ENCODE peak calls at places on chromosomes 4 and X, in ten cellular contexts. One of them, this sample, is unnamed.

GRCh38 chrX:153635788-153636668 is 11.0 kb upstream of the DUSP9 start:
- DNase-seq in lower lobe of right lung: no peak
- DNase-seq in neural crest cell: no peak
- DNase-seq in tibial artery: no peak
- DNase-seq in BJ: no peak
- DNase-seq in fibroblast of the aortic adventitia: no peak
- DNase-seq in endothelial cell: peak; percentile 55
- DNase-seq in RWPE1: no peak
- DNase-seq in RWPE2: no peak
- DNase-seq in upper lobe of left lung: no peak
- DNase-seq in this sample: peak; percentile 22

GRCh38 chr4:77145806-77146425 is 11.1 kb upstream of the CCNG2 start:
- DNase-seq in lower lobe of right lung: no peak
- DNase-seq in neural crest cell: no peak
- DNase-seq in tibial artery: no peak
- DNase-seq in BJ: no peak
- DNase-seq in fibroblast of the aortic adventitia: no peak
- DNase-seq in endothelial cell: no peak
- DNase-seq in RWPE1: no peak
- DNase-seq in RWPE2: no peak
- DNase-seq in upper lobe of left lung: no peak
- DNase-seq in this sample: no peak

GRCh38 chr4:61543976-61544375 is 343.9 kb downstream of the ADGRL3 start:
- DNase-seq in lower lobe of right lung: no peak
- DNase-seq in neural crest cell: no peak
- DNase-seq in tibial artery: no peak
- DNase-seq in BJ: no peak
- DNase-seq in fibroblast of the aortic adventitia: no peak
- DNase-seq in endothelial cell: no peak
- DNase-seq in RWPE1: peak; percentile 33
- DNase-seq in RWPE2: no peak
- DNase-seq in upper lobe of left lung: no peak
- DNase-seq in this sample: no peak

GRCh38 chrX:3230496-3230895 is 116.0 kb downstream of the MXRA5 start:
- DNase-seq in lower lobe of right lung: no peak
- DNase-seq in neural crest cell: no peak
- DNase-seq in tibial artery: no peak
- DNase-seq in BJ: no peak
- DNase-seq in fibroblast of the aortic adventitia: peak; percentile 8
- DNase-seq in endothelial cell: no peak
- DNase-seq in RWPE1: no peak
- DNase-seq in RWPE2: no peak
- DNase-seq in upper lobe of left lung: no peak
- DNase-seq in this sample: no peak

GRCh38 chr4:28621541-28621940 is 1760.9 kb downstream of the STIM2 start:
- DNase-seq in lower lobe of right lung: no peak
- DNase-seq in neural crest cell: no peak
- DNase-seq in tibial artery: no peak
- DNase-seq in BJ: no peak
- DNase-seq in fibroblast of the aortic adventitia: peak; percentile 1
- DNase-seq in endothelial cell: no peak
- DNase-seq in RWPE1: no peak
- DNase-seq in RWPE2: no peak
- DNase-seq in upper lobe of left lung: no peak
- DNase-seq in this sample: no peak

GRCh38 chrX:25022499-25023325 is 6.9 kb upstream of the ARX start:
- DNase-seq in lower lobe of right lung: no peak
- DNase-seq in neural crest cell: no peak
- DNase-seq in tibial artery: no peak
- DNase-seq in BJ: no peak
- DNase-seq in fibroblast of the aortic adventitia: no peak
- DNase-seq in endothelial cell: no peak
- DNase-seq in RWPE1: no peak
- DNase-seq in RWPE2: no peak
- DNase-seq in upper lobe of left lung: peak; percentile 49
- DNase-seq in this sample: no peak

GRCh38 chr4:187289371-187289770 is 565.7 kb upstream of the FAT1 start:
- DNase-seq in lower lobe of right lung: no peak
- DNase-seq in neural crest cell: no peak
- DNase-seq in tibial artery: no peak
- DNase-seq in BJ: no peak
- DNase-seq in fibroblast of the aortic adventitia: no peak
- DNase-seq in endothelial cell: no peak
- DNase-seq in RWPE1: no peak
- DNase-seq in RWPE2: no peak
- DNase-seq in upper lobe of left lung: no peak
- DNase-seq in this sample: no peak

GRCh38 chr4:155474758-155475157 is 98.0 kb upstream of the MAP9 start:
- DNase-seq in lower lobe of right lung: no peak
- DNase-seq in neural crest cell: no peak
- DNase-seq in tibial artery: no peak
- DNase-seq in BJ: no peak
- DNase-seq in fibroblast of the aortic adventitia: no peak
- DNase-seq in endothelial cell: no peak
- DNase-seq in RWPE1: no peak
- DNase-seq in RWPE2: no peak
- DNase-seq in upper lobe of left lung: no peak
- DNase-seq in this sample: no peak

GRCh38 chr4:4694296-4694772 is 152.5 kb upstream of the STX18 start:
- DNase-seq in lower lobe of right lung: no peak
- DNase-seq in neural crest cell: no peak
- DNase-seq in tibial artery: no peak
- DNase-seq in BJ: no peak
- DNase-seq in fibroblast of the aortic adventitia: no peak
- DNase-seq in endothelial cell: no peak
- DNase-seq in RWPE1: no peak
- DNase-seq in RWPE2: no peak
- DNase-seq in upper lobe of left lung: no peak
- DNase-seq in this sample: no peak
- TF ChIP-seq CTCF in lower lobe of right lung: no peak
- TF ChIP-seq CTCF in neural crest cell: peak; percentile 39
- TF ChIP-seq CTCF in tibial artery: no peak
- TF ChIP-seq CTCF in BJ: peak; percentile 60
- TF ChIP-seq CTCF in fibroblast of the aortic adventitia: peak; percentile 30
- TF ChIP-seq CTCF in endothelial cell: peak; percentile 25
- TF ChIP-seq CTCF in RWPE1: no peak
- TF ChIP-seq CTCF in RWPE2: no peak
- TF ChIP-seq CTCF in upper lobe of left lung: no peak
- TF ChIP-seq CTCF in this sample: no peak

GRCh38 chr4:53601251-53601764 is 10.0 kb upstream of the LNX1 start:
- DNase-seq in lower lobe of right lung: no peak
- DNase-seq in neural crest cell: peak; percentile 9
- DNase-seq in tibial artery: no peak
- DNase-seq in BJ: no peak
- DNase-seq in fibroblast of the aortic adventitia: no peak
- DNase-seq in endothelial cell: peak; percentile 24
- DNase-seq in RWPE1: no peak
- DNase-seq in RWPE2: no peak
- DNase-seq in upper lobe of left lung: no peak
- DNase-seq in this sample: peak; percentile 31
- TF ChIP-seq CTCF in lower lobe of right lung: peak; percentile 13
- TF ChIP-seq CTCF in neural crest cell: peak; percentile 48
- TF ChIP-seq CTCF in tibial artery: no peak
- TF ChIP-seq CTCF in BJ: peak; percentile 28
- TF ChIP-seq CTCF in fibroblast of the aortic adventitia: peak; percentile 20
- TF ChIP-seq CTCF in endothelial cell: no peak
- TF ChIP-seq CTCF in RWPE1: no peak
- TF ChIP-seq CTCF in RWPE2: peak; percentile 17
- TF ChIP-seq CTCF in upper lobe of left lung: no peak
- TF ChIP-seq CTCF in this sample: peak; percentile 34

GRCh38 chr4:119087121-119087520 is 48.5 kb upstream of the MYOZ2 start:
- DNase-seq in lower lobe of right lung: no peak
- DNase-seq in neural crest cell: no peak
- DNase-seq in tibial artery: no peak
- DNase-seq in BJ: no peak
- DNase-seq in fibroblast of the aortic adventitia: peak; percentile 51
- DNase-seq in endothelial cell: no peak
- DNase-seq in RWPE1: no peak
- DNase-seq in RWPE2: no peak
- DNase-seq in upper lobe of left lung: no peak
- DNase-seq in this sample: no peak
- TF ChIP-seq CTCF in lower lobe of right lung: peak; percentile 30
- TF ChIP-seq CTCF in neural crest cell: no peak
- TF ChIP-seq CTCF in tibial artery: no peak
- TF ChIP-seq CTCF in BJ: peak; percentile 37
- TF ChIP-seq CTCF in fibroblast of the aortic adventitia: peak; percentile 44
- TF ChIP-seq CTCF in endothelial cell: no peak
- TF ChIP-seq CTCF in RWPE1: peak; percentile 39
- TF ChIP-seq CTCF in RWPE2: peak; percentile 55
- TF ChIP-seq CTCF in upper lobe of left lung: no peak
- TF ChIP-seq CTCF in this sample: no peak

DNA sequence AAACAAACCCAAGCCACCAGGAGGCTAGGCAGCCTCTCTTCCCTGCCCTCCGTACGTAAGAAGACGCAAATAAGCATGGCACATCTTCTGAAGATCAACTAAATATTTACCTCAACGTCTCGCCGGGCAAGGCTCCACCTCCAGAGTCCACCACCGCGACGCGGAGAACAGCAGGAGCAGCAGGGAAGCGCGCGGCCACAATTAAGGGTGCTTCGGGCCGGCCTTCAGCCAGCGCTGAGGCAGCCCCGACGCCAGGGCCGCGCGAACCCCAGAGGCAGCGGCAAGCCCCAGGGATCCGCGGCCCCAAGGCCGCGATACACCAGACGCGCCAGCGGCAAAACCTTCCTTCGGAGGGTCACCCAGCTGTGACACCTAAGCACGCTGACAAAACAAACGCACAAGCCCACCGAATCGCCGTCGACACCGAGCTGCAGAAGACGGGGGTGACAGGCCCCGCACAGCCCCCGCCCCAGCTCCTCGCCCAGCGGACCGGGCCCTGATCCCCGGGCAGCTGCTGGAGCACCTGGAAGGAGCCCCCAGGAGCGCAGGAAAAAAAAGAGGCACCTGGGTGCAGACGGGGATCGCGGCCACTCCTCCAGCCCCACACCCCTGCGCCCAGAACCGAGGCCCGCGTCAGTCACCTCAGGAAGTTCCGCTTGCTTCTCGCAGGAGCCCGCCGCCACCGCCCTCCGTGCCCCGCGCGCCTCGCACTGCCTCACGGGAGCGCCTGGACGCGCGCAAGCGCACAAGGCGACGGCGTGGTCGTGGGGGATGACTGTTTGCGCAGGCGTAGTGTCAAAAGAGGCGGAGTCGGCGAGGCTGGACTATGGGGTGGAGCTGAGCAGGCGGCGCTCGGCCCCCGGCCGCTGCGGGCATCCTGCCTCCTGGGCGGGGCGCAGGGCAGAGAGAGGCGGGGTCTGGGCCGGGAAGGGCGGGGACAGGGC is at the start of the genes HAUS3 and POLN:
- DNase-seq in lower lobe of right lung: peak; percentile 99
- DNase-seq in neural crest cell: peak; percentile 99
- DNase-seq in tibial artery: peak; percentile 99
- DNase-seq in BJ: peak; percentile 73
- DNase-seq in fibroblast of the aortic adventitia: peak; percentile 97
- DNase-seq in endothelial cell: peak; percentile 99
- DNase-seq in RWPE1: peak; percentile 97
- DNase-seq in RWPE2: peak; percentile 96
- DNase-seq in upper lobe of left lung: peak; percentile 99
- DNase-seq in this sample: peak; percentile 100
- TF ChIP-seq CTCF in lower lobe of right lung: no peak
- TF ChIP-seq CTCF in neural crest cell: no peak
- TF ChIP-seq CTCF in tibial artery: no peak
- TF ChIP-seq CTCF in BJ: no peak
- TF ChIP-seq CTCF in fibroblast of the aortic adventitia: no peak
- TF ChIP-seq CTCF in endothelial cell: no peak
- TF ChIP-seq CTCF in RWPE1: no peak
- TF ChIP-seq CTCF in RWPE2: no peak
- TF ChIP-seq CTCF in upper lobe of left lung: no peak
- TF ChIP-seq CTCF in this sample: no peak

GRCh38 chr4:100789991-100790390 is 272.2 kb upstream of the EMCN start:
- DNase-seq in lower lobe of right lung: no peak
- DNase-seq in neural crest cell: no peak
- DNase-seq in tibial artery: no peak
- DNase-seq in BJ: no peak
- DNase-seq in fibroblast of the aortic adventitia: no peak
- DNase-seq in endothelial cell: no peak
- DNase-seq in RWPE1: no peak
- DNase-seq in RWPE2: no peak
- DNase-seq in upper lobe of left lung: no peak
- DNase-seq in this sample: no peak
- TF ChIP-seq CTCF in lower lobe of right lung: no peak
- TF ChIP-seq CTCF in neural crest cell: no peak
- TF ChIP-seq CTCF in tibial artery: no peak
- TF ChIP-seq CTCF in BJ: no peak
- TF ChIP-seq CTCF in fibroblast of the aortic adventitia: no peak
- TF ChIP-seq CTCF in endothelial cell: no peak
- TF ChIP-seq CTCF in RWPE1: no peak
- TF ChIP-seq CTCF in RWPE2: no peak
- TF ChIP-seq CTCF in upper lobe of left lung: no peak
- TF ChIP-seq CTCF in this sample: no peak

This sample was measured in GM20000.